ENCODE peak calls at places on chromosomes 16 and 17, in nine cellular contexts. O is prostate gland, X is iris pigment epithelial cell, G is A172, K is body of pancreas, J is ecto neural progenitor cell, D is EL, E is MCF 10A, M is transverse colon. W is an unnamed sample.

GRCh38 chr16:66395806-66396555 is 29.5 kb downstream of the CDH5 start:
- DNase-seq in X (no peak), K (no peak), M (no peak), O (no peak), J (peak), E (no peak), G (no peak), D (no peak), W (no peak)

GRCh38 chr16:85908444-85908843 is 9.5 kb downstream of the IRF8 start:
- DNase-seq in G (no peak), J (no peak), X (no peak), K (no peak), O (no peak), E (no peak), M (no peak), D (no peak), W (no peak)

GRCh38 chr16:69350536-69351133 is 951 bp downstream of the TMED6 start:
- DNase-seq in X (no peak), G (no peak), J (no peak), M (no peak), K (no peak), O (no peak), E (no peak), D (no peak), W (no peak)

GRCh38 chr17:49497147-49498036 is 2.3 kb downstream of the NGFR start:
- DNase-seq in O (peak), X (peak), M (peak), J (peak), D (peak), G (no peak), E (no peak), K (peak), W (no peak)

GRCh38 chr17:74357466-74357809 is 4.2 kb downstream of the BTBD17 start:
- DNase-seq in M (no peak), O (no peak), X (no peak), G (no peak), K (no peak), D (no peak), E (no peak), J (no peak), W (no peak)

GRCh38 chr17:71115669-71115972 is 946.3 kb downstream of the KCNJ2 start:
- DNase-seq in D (no peak), J (no peak), E (peak), G (no peak), K (no peak), X (peak), M (no peak), O (no peak), W (no peak)

GRCh38 chr16:23334950-23335349 is 32.8 kb downstream of the SCNN1B start:
- DNase-seq in E (no peak), K (no peak), G (no peak), J (no peak), O (no peak), D (no peak), X (no peak), M (no peak), W (no peak)

GRCh38 chr16:23188911-23189310 is 6.4 kb downstream of the SCNN1G start:
- DNase-seq in J (no peak), E (no peak), M (no peak), G (no peak), K (no peak), O (no peak), X (no peak), D (no peak), W (no peak)

GRCh38 chr16:17369441-17369951 is 101.3 kb downstream of the XYLT1 start:
- DNase-seq in G (no peak), J (no peak), K (peak), D (no peak), M (peak), E (no peak), O (no peak), X (no peak), W (peak)

W was measured in activated T-helper 9 cell treated with anti-CD3 and anti-CD28 coated beads, Interleukin-2, amount 50 U/mL, for 16 hours.